ENCODE peak calls at places on chromosomes 13 and 19, in nine cellular contexts. I is Peyer's patch, D is fibroblast of villous mesenchyme, O is GM23338, Z is mammary epithelial cell, Y is A549, L is thyroid gland, E is IMR-90, X is cardiac fibroblast. V is an unnamed sample.
A peak's percentile ranks its signal among the peaks of the same experiment; 100 is the strongest.

GRCh38 chr19:45779231-45780145 is 2.8 kb downstream of the DMPK start:
- DNase-seq in I (peak; percentile 95), D (peak; percentile 55), O (peak; percentile 97), Z (peak; percentile 73), Y (peak; percentile 95), L (peak; percentile 77), E (no peak), X (peak; percentile 58), V (peak; percentile 38)

GRCh38 chr13:23639672-23640275 is 69.6 kb downstream of the TNFRSF19 start:
- DNase-seq in I (no peak), D (no peak), O (no peak), Z (peak; percentile 36), Y (no peak), L (no peak), E (no peak), X (no peak), V (no peak)

GRCh38 chr13:76638882-76639281 is 247.3 kb downstream of the KCTD12 start:
- DNase-seq in I (no peak), D (no peak), O (no peak), Z (peak; percentile 8), Y (no peak), L (no peak), E (peak; percentile 8), X (peak; percentile 57), V (peak; percentile 62)

GRCh38 chr13:59570204-59570603 is 593.5 kb downstream of the DIAPH3 start:
- DNase-seq in I (no peak), D (no peak), O (no peak), Z (no peak), Y (no peak), L (no peak), E (no peak), X (no peak), V (no peak)

GRCh38 chr13:114143806-114144605 is 11.6 kb upstream of the RASA3 start:
- DNase-seq in I (peak; percentile 67), D (no peak), O (peak; percentile 72), Z (no peak), Y (peak; percentile 76), L (no peak), E (no peak), X (no peak), V (no peak)

GRCh38 chr13:97388385-97388784 is 45.6 kb upstream of the RAP2A start:
- DNase-seq in I (no peak), D (no peak), O (no peak), Z (no peak), Y (no peak), L (no peak), E (no peak), X (no peak), V (no peak)

GRCh38 chr13:51995677-51996551 is 15.3 kb downstream of the ATP7B start:
- DNase-seq in I (no peak), D (no peak), O (peak; percentile 33), Z (peak; percentile 37), Y (no peak), L (peak; percentile 49), E (no peak), X (no peak), V (no peak)

GRCh38 chr13:87872813-87873212 is 201.6 kb downstream of the SLITRK5 start:
- DNase-seq in I (no peak), D (no peak), O (no peak), Z (no peak), Y (no peak), L (no peak), E (no peak), X (no peak), V (no peak)

GRCh38 chr19:55637534-55637933 is 3.3 kb upstream of the ZNF580 start:
- DNase-seq in I (no peak), D (no peak), O (no peak), Z (no peak), Y (no peak), L (no peak), E (no peak), X (no peak), V (no peak)

GRCh38 chr13:45402641-45403040 is 15.5 kb downstream of the SLC25A30 start:
- DNase-seq in I (no peak), D (no peak), O (no peak), Z (no peak), Y (no peak), L (peak; percentile 88), E (no peak), X (no peak), V (no peak)

GRCh38 chr19:40762754-40763153 is 11.8 kb downstream of the SNRPA start:
- DNase-seq in I (no peak), D (no peak), O (no peak), Z (no peak), Y (no peak), L (no peak), E (no peak), X (no peak), V (no peak)

GRCh38 chr19:21158523-21159135 is 16.8 kb downstream of the ZNF431 start:
- DNase-seq in I (no peak), D (peak; percentile 20), O (no peak), Z (peak; percentile 57), Y (no peak), L (no peak), E (peak; percentile 68), X (peak; percentile 67), V (peak; percentile 16)

DNA sequence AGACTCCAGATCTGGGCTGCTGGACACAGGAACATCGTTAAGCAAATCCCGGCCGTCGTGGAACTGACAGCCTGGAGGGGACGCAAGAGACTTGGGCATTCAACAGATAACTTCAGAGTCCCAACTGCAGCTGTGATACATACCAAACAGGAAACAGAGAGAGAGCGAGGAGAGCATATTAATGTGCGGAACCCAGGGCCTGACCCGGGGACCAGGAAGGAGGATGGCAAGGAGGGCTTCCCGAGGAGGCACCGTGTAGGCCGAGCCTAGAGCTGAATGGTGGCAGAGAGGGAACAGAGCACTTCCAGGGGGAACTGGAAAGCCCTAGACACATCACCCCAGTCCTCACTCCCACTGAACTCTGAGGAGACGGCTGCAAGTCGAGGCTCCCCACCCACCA is 68.1 kb downstream of the SIPA1L3 start:
- DNase-seq in I (peak; percentile 61), D (no peak), O (no peak), Z (no peak), Y (no peak), L (no peak), E (no peak), X (no peak), V (no peak)
- TF ChIP-seq CTCF in I (peak; percentile 21), D (no peak), O (no peak), Z (no peak), Y (no peak), L (no peak), E (no peak), X (no peak), V (no peak)

DNA sequence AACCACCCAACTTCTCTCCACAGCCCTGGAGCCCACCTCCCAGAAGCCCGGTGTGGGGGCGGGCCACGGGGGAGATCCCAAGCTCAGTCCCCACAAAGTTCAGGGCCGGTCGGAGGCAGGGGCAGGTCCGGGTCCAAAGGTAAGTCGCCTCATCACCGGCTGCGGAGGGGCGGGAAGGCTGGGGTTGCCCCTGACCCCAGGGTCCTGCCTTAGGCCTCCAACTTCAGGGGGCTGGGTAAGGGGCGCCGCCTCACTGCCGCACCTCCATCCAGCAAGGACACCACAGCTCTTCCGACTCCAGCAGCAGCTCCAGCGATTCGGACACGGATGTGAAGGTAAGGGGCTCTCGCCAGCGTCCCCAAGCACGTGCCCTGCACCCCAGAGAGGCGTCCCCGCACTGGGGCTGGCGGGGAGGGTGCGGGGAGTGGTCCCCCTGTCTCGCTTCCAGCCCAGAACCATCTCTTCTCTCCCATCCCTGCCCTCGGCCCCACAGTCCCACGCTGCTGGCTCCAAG is 358 bp downstream of the C19orf33 start:
- DNase-seq in I (no peak), D (no peak), O (peak; percentile 52), Z (no peak), Y (no peak), L (no peak), E (no peak), X (no peak), V (no peak)
- H3K4me3 ChIP-seq in I (peak overlapping the region; percentile 34), D (no peak overlapping the region), O (peak overlapping the region; percentile 87), Z (peak overlapping the region; percentile 79), Y (peak overlapping the region; percentile 60), L (no peak overlapping the region), E (no peak overlapping the region), X (no peak overlapping the region), V (no peak overlapping the region)

DNA sequence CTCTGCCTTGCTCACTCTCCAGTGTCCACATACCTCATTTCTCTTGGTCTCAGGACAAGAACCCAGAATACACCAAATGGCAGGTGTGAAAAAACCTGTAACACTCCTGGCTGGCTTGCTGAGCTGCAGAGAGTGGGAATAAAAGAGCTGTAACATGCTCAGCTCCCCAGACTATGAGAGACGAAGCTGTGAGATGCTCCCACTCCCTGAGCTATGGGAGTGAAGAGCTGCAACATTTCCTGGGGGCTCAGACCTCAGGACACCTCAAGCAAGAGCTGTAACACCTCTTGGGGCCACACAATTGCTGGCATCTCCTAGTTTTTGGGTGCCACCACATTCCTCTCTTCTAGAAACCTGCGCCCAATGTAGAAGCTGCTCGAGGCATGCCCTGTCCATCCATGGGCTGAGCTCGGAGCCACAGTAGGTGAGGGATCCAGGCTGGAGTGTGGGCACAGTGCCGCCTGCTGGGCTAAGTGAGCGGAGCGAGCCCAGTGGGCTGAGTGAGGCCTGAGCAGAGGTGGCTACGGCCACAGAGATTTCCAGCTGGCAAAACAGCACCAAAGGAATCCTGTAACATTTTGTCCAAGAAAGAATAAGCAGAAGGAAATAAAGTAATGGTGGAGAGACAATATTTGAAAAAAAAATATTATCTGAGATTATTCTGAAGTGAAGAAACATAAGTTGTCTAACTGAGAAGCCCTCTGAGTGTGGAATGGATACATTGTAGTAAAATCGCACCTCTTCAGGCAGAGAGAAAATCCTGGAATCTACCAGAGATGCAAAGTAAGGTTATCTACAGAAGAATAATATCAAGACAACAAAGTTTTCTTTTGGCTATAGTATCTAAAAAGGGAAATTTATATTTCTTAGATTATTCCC is 186.2 kb upstream of the PCDH9 start:
- DNase-seq in I (no peak), D (peak; percentile 6), O (peak; percentile 82), Z (peak; percentile 2), Y (peak; percentile 38), L (no peak), E (peak; percentile 29), X (peak; percentile 81), V (peak; percentile 10)
- TF ChIP-seq CTCF in I (no peak), D (peak; percentile 51), O (peak; percentile 98), Z (peak; percentile 80), Y (peak; percentile 41), L (no peak), E (peak; percentile 73), X (peak; percentile 99), V (peak; percentile 67)

GRCh38 chr19:4284176-4284958 is 5.3 kb downstream of the SHD start:
- DNase-seq in I (peak; percentile 88), D (peak; percentile 7), O (peak; percentile 98), Z (no peak), Y (peak; percentile 84), L (no peak), E (no peak), X (no peak), V (no peak)

GRCh38 chr19:4288091-4288777 is 9.2 kb downstream of the SHD start:
- DNase-seq in I (no peak), D (no peak), O (peak; percentile 59), Z (no peak), Y (no peak), L (no peak), E (no peak), X (no peak), V (no peak)

GRCh38 chr19:4278926-4279529 is at the start of gene SHD:
- DNase-seq in I (no peak), D (no peak), O (peak; percentile 72), Z (no peak), Y (no peak), L (no peak), E (no peak), X (no peak), V (no peak)

GRCh38 chr19:4279530-4280422 is 710 bp downstream of the SHD start:
- DNase-seq in I (no peak), D (no peak), O (peak; percentile 45), Z (no peak), Y (no peak), L (no peak), E (no peak), X (no peak), V (no peak)

GRCh38 chr19:4284974-4285373 is 5.9 kb downstream of the SHD start:
- DNase-seq in I (no peak), D (no peak), O (no peak), Z (no peak), Y (no peak), L (no peak), E (no peak), X (no peak), V (no peak)
- H3K4me3 ChIP-seq in I (peak overlapping the region; percentile 27), D (no peak overlapping the region), O (no peak overlapping the region), Z (no peak overlapping the region), Y (peak overlapping the region; percentile 17), L (no peak overlapping the region), E (no peak overlapping the region), X (no peak overlapping the region), V (no peak overlapping the region)

V was measured in foreskin fibroblast.